ENCODE peak calls at places on chromosomes 16 and 17, in nine cellular contexts. Y is HCT116, S is SK-N-SH, N is GM23338, G is MM.1S, E is GM23248, T is hepatocyte, Q is neural progenitor cell, Z is PC-3. X is an unnamed sample.

GRCh38 chr17:4566785-4567184 is 6.4 kb upstream of the GGT6 start:
- DNase-seq in Y (peak; percentile 66), E (peak; percentile 72), S (peak; percentile 81), T (peak; percentile 84), Z (peak; percentile 71), Q (peak; percentile 76), G (peak; percentile 55), N (peak; percentile 94), X (peak; percentile 76)

GRCh38 chr16:73082608-73083007 is 34.7 kb upstream of the ZFHX3 start:
- DNase-seq in N (no peak), G (no peak), T (peak; percentile 52), Y (no peak), Q (no peak), S (no peak), E (peak; percentile 96), Z (peak; percentile 82), X (no peak)

GRCh38 chr16:1501630-1502029 is 8.5 kb downstream of the TELO2 start:
- DNase-seq in Z (no peak), N (no peak), T (no peak), E (no peak), G (no peak), Y (no peak), Q (no peak), S (no peak), X (no peak)

GRCh38 chr16:57012353-57012752 is 23.0 kb downstream of the NLRC5 start:
- DNase-seq in N (peak; percentile 45), G (no peak), Q (peak; percentile 40), Z (no peak), E (no peak), S (no peak), Y (no peak), T (no peak), X (no peak)

GRCh38 chr17:18261146-18261515 is 669 bp downstream of the MIEF2 start:
- DNase-seq in N (peak; percentile 53), S (peak; percentile 60), G (peak; percentile 57), Q (peak; percentile 43), Y (no peak), Z (peak; percentile 79), E (peak; percentile 81), T (peak; percentile 83), X (peak; percentile 19)

GRCh38 chr16:149024-149675 is 3.3 kb upstream of the HBZ start:
- DNase-seq in Q (no peak), T (no peak), G (no peak), Z (no peak), E (peak; percentile 23), N (no peak), Y (no peak), S (peak; percentile 75), X (no peak)

GRCh38 chr17:46790216-46790615 is 28.3 kb downstream of the WNT3 start:
- DNase-seq in Y (no peak), S (no peak), E (no peak), Z (no peak), Q (no peak), N (peak; percentile 49), G (no peak), T (no peak), X (no peak)

GRCh38 chr17:43578699-43579569 is 32.8 kb upstream of the ETV4 start:
- DNase-seq in T (peak; percentile 67), S (peak; percentile 48), Z (peak; percentile 69), G (peak; percentile 35), Y (no peak), N (peak; percentile 49), E (peak; percentile 62), Q (peak; percentile 51), X (peak; percentile 65)

GRCh38 chr16:15825750-15826305 is 31.0 kb downstream of the MYH11 start:
- DNase-seq in E (no peak), Q (no peak), N (no peak), G (no peak), S (no peak), Y (no peak), T (no peak), Z (no peak), X (no peak)

GRCh38 chr17:39663688-39664580 is 1.2 kb upstream of the TCAP start:
- DNase-seq in N (peak; percentile 85), Y (peak; percentile 35), G (no peak), Q (peak; percentile 56), E (peak; percentile 48), Z (no peak), T (peak; percentile 70), S (no peak), X (no peak)

DNA sequence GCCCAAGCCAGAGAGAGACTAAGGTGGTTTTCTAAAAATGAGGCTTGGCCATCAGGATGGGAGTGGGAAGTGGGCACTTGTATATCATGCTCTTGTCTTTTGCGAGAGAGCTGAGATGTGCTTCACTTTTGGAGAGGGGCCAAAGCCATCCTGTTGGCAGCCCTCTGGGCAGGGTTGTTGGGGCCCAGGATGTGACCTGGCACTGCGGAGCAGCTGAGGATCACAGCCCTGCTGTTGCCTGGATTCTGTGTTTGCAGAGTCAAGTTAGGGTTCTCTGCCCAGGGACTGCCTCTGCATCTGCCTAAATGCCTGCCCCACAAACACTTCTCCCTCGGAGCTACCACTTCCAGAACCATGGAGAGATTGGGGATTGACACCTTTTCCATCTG is 71.2 kb downstream of the PLD6 start:
- DNase-seq in Z (no peak), Y (no peak), S (no peak), T (no peak), E (no peak), N (no peak), G (no peak), Q (no peak), X (no peak)
- H3K36me3 ChIP-seq in Z (peaks cover 95% of the 10 kb centered on the region), Y (peaks cover 15% of the 10 kb centered on the region), S (peaks cover 73% of the 10 kb centered on the region), T (no peaks in the 10 kb centered on the region), E (peaks cover 20% of the 10 kb centered on the region), N (no peaks in the 10 kb centered on the region), G (no peaks in the 10 kb centered on the region), Q (no peaks in the 10 kb centered on the region), X (peaks cover 15% of the 10 kb centered on the region)

GRCh38 chr17:75876190-75876937 is 2.0 kb downstream of the TRIM47 start:
- DNase-seq in G (peak; percentile 95), Z (peak; percentile 96), T (peak; percentile 58), Q (peak; percentile 71), N (peak; percentile 80), S (peak; percentile 72), Y (peak; percentile 84), E (peak; percentile 33), X (peak; percentile 96)
- TF ChIP-seq EZH2phosphoT487 in G (no peak), Z (no peak), T (no peak), Q (no peak), N (no peak), S (no peak), Y (no peak), E (no peak), X (no peak)

DNA sequence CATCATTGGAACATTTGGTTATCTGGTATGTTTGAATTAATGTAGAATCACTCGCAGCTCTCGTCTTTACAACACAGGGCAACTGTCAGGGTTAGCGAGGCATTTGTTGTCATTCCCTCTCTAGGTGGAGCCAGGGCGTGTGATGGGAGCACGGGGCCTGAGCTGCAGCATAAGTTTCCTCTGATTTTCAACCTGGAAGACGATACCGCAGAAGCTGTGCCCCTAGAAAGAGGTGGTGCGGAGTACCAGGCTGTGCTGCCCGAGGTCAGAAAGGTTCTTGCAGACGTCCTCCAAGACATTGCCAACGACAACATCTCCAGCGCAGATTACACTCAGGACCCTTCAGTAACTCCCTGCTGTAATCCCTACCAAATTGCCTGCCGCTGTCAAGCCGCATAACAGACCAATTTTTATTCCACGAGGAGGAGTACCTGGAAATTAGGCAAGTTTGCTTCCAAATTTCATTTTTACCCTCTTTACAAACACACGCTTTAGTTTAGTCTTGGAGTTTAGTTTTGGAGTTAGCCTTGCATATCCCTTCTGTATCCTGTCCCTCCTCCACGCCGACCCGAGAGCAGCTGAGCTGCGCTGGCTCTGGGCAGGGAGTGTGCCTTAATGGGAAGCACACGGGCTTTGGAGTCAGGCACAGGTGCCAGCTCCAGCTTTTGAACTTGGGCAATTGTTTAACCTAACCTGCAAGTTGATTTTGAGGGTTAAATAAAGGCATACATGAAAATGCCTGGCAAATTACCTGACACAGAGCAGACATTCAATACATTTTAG is 37.0 kb downstream of the WIPI1 start:
- DNase-seq in Y (no peak), N (no peak), G (no peak), Z (no peak), Q (no peak), E (no peak), T (no peak), S (no peak), X (no peak)
- H3K36me3 ChIP-seq in Y (peaks cover 2% of the 10 kb centered on the region), N (peaks cover 4% of the 10 kb centered on the region), G (peaks cover 11% of the 10 kb centered on the region), Z (no peaks in the 10 kb centered on the region), Q (no peaks in the 10 kb centered on the region), E (peaks cover 28% of the 10 kb centered on the region), T (no peaks in the 10 kb centered on the region), S (no peaks in the 10 kb centered on the region), X (no peaks in the 10 kb centered on the region)

DNA sequence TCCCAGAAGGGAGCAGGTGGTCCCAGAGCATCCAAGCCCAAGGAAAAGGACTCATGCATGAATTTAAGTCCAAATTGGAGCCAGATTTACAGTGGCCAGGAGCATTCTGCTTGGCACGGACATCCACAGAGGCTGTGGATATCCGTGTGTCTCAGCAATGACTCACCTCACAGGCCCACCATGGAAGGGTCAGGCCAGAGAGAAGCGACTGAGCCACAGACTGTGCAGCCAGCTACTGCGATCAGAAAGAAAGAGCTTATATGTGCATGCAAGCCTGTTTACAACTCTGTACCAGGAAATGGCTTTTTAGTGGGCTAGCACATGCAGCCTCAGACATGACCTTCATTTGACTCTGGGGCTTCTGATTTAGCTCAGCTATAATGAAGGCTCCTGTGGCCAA is 231.0 kb downstream of the C16orf95 start:
- DNase-seq in Z (peak; percentile 12), N (no peak), G (no peak), T (no peak), Y (no peak), Q (no peak), S (no peak), E (peak; percentile 34), X (no peak)
- TF ChIP-seq EZH2phosphoT487 in Z (no peak), N (no peak), G (no peak), T (no peak), Y (no peak), Q (no peak), S (no peak), E (no peak), X (no peak)

GRCh38 chr17:50979524-50979927 is 113.4 kb upstream of the TOB1 start:
- DNase-seq in Z (no peak), G (no peak), T (no peak), Q (no peak), S (no peak), E (no peak), Y (no peak), N (no peak), X (no peak)

GRCh38 chr17:50977487-50978159 is 111.5 kb upstream of the TOB1 start:
- DNase-seq in Y (no peak), N (no peak), G (no peak), Z (no peak), T (no peak), Q (no peak), E (no peak), S (no peak), X (no peak)

GRCh38 chr17:50972579-50972978 is 106.4 kb upstream of the TOB1 start:
- DNase-seq in Q (no peak), Z (no peak), E (no peak), G (no peak), Y (no peak), N (no peak), S (peak; percentile 70), T (no peak), X (no peak)

GRCh38 chr17:50976951-50977472 is 110.9 kb upstream of the TOB1 start:
- DNase-seq in Q (no peak), S (no peak), E (peak; percentile 25), T (no peak), G (no peak), Y (no peak), N (no peak), Z (no peak), X (no peak)

GRCh38 chr17:50973557-50974494 is 107.7 kb upstream of the TOB1 start:
- DNase-seq in N (no peak), Z (no peak), G (no peak), S (no peak), Q (no peak), T (no peak), Y (no peak), E (no peak), X (no peak)
- H3K36me3 ChIP-seq in N (peaks cover 11% of the 10 kb centered on the region), Z (peaks cover 49% of the 10 kb centered on the region), G (peaks cover 7% of the 10 kb centered on the region), S (peaks cover 65% of the 10 kb centered on the region), Q (peaks cover 23% of the 10 kb centered on the region), T (no peaks in the 10 kb centered on the region), Y (peaks cover 32% of the 10 kb centered on the region), E (peaks cover 61% of the 10 kb centered on the region), X (peaks cover 77% of the 10 kb centered on the region)